ENCODE peak calls at places on chromosome 17, in nine cellular contexts. S is gastrocnemius medialis, U is thoracic aorta, V is endodermal cell, C is fibroblast of villous mesenchyme, I is GM23338, T is kidney, W is MCF 10A, Q is fibroblast of lung. R is an unnamed sample.

GRCh38 chr17:50785942-50786570 is 18.7 kb upstream of the ANKRD40CL start:
- DNase-seq in S (no peak), W (peak), V (no peak), C (peak), T (no peak), I (no peak), Q (peak), U (no peak), R (no peak)

GRCh38 chr17:5672141-5672540 is 87.8 kb upstream of the NLRP1 start:
- DNase-seq in W (no peak), S (no peak), V (peak), T (no peak), I (no peak), U (no peak), Q (no peak), C (no peak), R (no peak)

GRCh38 chr17:20313306-20313705 is 154.0 kb downstream of the LGALS9B start:
- DNase-seq in I (no peak), Q (no peak), U (no peak), V (no peak), W (no peak), C (no peak), T (no peak), S (no peak), R (no peak)

GRCh38 chr17:28982191-28982793 is 23.5 kb downstream of the SEZ6 start:
- DNase-seq in C (peak), Q (no peak), V (no peak), I (no peak), T (no peak), W (no peak), U (no peak), S (no peak), R (no peak)

GRCh38 chr17:29042679-29043538 is at the start of gene PIPOX:
- DNase-seq in C (peak), S (no peak), V (peak), T (no peak), Q (peak), I (peak), W (peak), U (no peak), R (no peak)

GRCh38 chr17:65604070-65604469 is 42.6 kb upstream of the AXIN2 start:
- DNase-seq in W (no peak), V (no peak), S (no peak), C (no peak), Q (no peak), T (no peak), U (no peak), I (no peak), R (no peak)

GRCh38 chr17:29177871-29178749 is 2.1 kb downstream of the MYO18A start:
- DNase-seq in T (peak), U (no peak), I (peak), Q (no peak), C (no peak), S (no peak), W (peak), V (peak), R (no peak)

GRCh38 chr17:64492481-64493109 is 4.3 kb downstream of the POLG2 start:
- DNase-seq in U (no peak), W (peak), V (no peak), S (no peak), C (peak), T (no peak), I (peak), Q (peak), R (no peak)

GRCh38 chr17:15007001-15007400 is 258.1 kb downstream of the PMP22 start:
- DNase-seq in S (no peak), C (no peak), T (no peak), V (no peak), I (no peak), U (no peak), Q (no peak), W (no peak), R (no peak)

GRCh38 chr17:79713391-79713790 is 17.4 kb upstream of the ENPP7 start:
- DNase-seq in U (no peak), I (no peak), V (no peak), Q (no peak), W (no peak), S (no peak), C (no peak), T (no peak), R (no peak)

GRCh38 chr17:78322858-78323455 is 36.9 kb downstream of the SOCS3 start:
- DNase-seq in U (no peak), V (no peak), T (peak), C (peak), S (no peak), Q (no peak), W (no peak), I (no peak), R (no peak)

GRCh38 chr17:27651411-27652345 is 20.7 kb downstream of the LGALS9 start:
- DNase-seq in I (peak), T (peak), Q (peak), U (no peak), V (peak), C (peak), W (peak), S (no peak), R (no peak)

GRCh38 chr17:7355053-7355452 is at the start of gene TMEM95:
- DNase-seq in C (no peak), V (no peak), U (no peak), T (peak), S (no peak), W (no peak), Q (peak), I (no peak), R (no peak)

GRCh38 chr17:56798916-56799315 is 34.8 kb downstream of the C17orf67 start:
- DNase-seq in C (peak), Q (no peak), I (peak), S (no peak), V (peak), T (no peak), W (peak), U (no peak), R (no peak)

GRCh38 chr17:50451943-50452626 is 16.6 kb downstream of the CHAD start:
- DNase-seq in I (no peak), T (no peak), W (no peak), S (no peak), C (no peak), V (peak), Q (no peak), U (no peak), R (no peak)

GRCh38 chr17:22506861-22507260 is 814.5 kb downstream of the KCNJ18 start:
- DNase-seq in C (no peak), W (no peak), V (no peak), I (no peak), U (no peak), Q (no peak), S (no peak), T (no peak), R (no peak)

GRCh38 chr17:8991514-8992285 is 26.2 kb upstream of the PIK3R5 start:
- DNase-seq in W (peak), T (no peak), Q (peak), S (no peak), C (peak), U (no peak), V (peak), I (peak), R (no peak)

GRCh38 chr17:82202981-82203380 is 9.7 kb downstream of the CCDC57 start:
- DNase-seq in W (no peak), Q (no peak), T (no peak), I (no peak), V (no peak), C (no peak), U (no peak), S (no peak), R (no peak)

GRCh38 chr17:50532452-50533024 is at the start of gene EPN3:
- DNase-seq in S (no peak), C (no peak), V (peak), T (peak), Q (no peak), W (no peak), I (peak), U (no peak), R (no peak)

GRCh38 chr17:36899250-36900129 is 37.8 kb upstream of the LHX1 start:
- DNase-seq in T (no peak), W (no peak), S (no peak), U (no peak), V (peak), C (no peak), I (peak), Q (no peak), R (no peak)

GRCh38 chr17:46167826-46168569 is 25.2 kb downstream of the KANSL1 start:
- DNase-seq in I (no peak), C (peak), V (no peak), S (no peak), Q (peak), U (no peak), T (peak), W (peak), R (no peak)

GRCh38 chr17:44842748-44843147 is 4.9 kb upstream of the HIGD1B start:
- DNase-seq in Q (no peak), S (no peak), I (peak), U (no peak), T (no peak), W (no peak), V (peak), C (no peak), R (peak)

GRCh38 chr17:55774834-55775233 is 24.0 kb downstream of the PCTP start:
- DNase-seq in V (peak), Q (no peak), I (no peak), T (no peak), C (no peak), S (no peak), U (no peak), W (no peak), R (no peak)

GRCh38 chr17:33657181-33657580 is 364.1 kb upstream of the ASIC2 start:
- DNase-seq in I (no peak), W (no peak), U (no peak), T (no peak), C (no peak), Q (no peak), V (peak), S (no peak), R (no peak)

GRCh38 chr17:60640503-60640902 is 37.1 kb upstream of the BCAS3 start:
- DNase-seq in Q (peak), T (no peak), I (peak), V (no peak), U (no peak), C (peak), W (peak), S (no peak), R (no peak)
- TF ChIP-seq CTCF in Q (peak), T (no peak), I (peak), V (peak), U (peak), C (peak), W (peak), S (no peak), R (peak)

DNA sequence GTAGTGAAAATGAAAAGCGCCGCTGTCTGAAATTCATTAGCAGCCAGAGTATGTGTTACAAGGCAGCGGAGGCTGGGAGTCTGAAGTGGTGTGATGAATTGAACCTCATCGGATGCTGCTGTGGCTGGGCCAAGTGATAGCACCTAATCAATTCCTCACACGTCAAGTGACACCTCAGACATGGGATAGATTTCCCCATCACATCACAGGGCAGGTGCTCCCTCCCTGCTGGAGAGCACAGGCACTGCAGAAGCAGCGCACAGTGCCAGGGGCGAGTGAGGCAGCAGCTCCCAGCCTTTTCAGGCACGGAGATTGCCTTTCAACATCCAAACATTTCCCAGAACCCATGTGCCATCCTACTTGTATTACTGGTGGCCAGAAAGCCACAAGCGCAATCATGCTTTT is 32.2 kb downstream of the DRC3 start:
- DNase-seq in S (peak), C (no peak), I (peak), Q (no peak), U (no peak), W (no peak), V (peak), T (no peak), R (no peak)
- TF ChIP-seq CTCF in S (peak), C (peak), I (peak), Q (no peak), U (peak), W (peak), V (peak), T (no peak), R (peak)

DNA sequence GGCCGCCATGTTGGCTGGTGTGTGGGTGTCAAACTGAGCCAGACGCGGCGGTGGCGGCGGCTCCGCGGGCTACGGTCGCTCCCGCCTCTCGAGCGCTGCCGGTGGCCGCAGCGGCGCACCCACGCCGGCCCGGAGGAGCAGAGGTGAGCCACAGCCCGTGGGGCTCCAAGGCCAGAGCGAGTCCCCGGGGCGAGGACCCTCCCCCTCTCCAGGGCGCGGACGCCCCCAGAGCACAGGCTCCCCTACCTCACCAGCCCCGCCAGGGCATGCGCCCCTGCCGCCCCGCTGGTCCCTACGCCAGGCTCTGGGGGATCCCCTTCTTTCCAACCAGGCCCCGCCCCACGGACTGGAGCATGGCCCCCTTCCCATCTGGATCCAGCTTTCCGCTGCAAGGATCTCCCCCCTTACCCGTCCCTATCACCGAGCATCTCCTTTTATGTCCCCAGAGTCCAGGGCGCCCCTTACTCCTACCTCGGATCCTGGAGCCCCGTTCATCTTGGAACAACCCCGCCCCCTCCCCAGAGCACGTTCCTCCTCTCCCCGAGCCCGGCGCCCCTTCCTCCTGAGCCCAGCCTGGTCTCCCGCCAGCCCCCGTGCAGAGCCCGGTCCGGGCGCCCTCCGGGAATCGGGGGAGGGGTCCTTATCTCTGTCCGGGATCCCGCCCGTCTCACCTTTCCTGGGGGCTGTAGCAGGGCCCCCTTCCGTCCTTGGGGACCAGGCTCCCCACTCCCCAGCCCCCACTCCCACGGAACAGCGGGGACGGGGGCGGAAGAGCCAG is 412 bp downstream of the EPN2 start:
- DNase-seq in I (peak), U (no peak), S (no peak), Q (no peak), W (no peak), V (peak), T (peak), C (no peak), R (no peak)
- TF ChIP-seq CTCF in I (no peak), U (peak), S (peak), Q (no peak), W (no peak), V (peak), T (peak), C (peak), R (peak)

DNA sequence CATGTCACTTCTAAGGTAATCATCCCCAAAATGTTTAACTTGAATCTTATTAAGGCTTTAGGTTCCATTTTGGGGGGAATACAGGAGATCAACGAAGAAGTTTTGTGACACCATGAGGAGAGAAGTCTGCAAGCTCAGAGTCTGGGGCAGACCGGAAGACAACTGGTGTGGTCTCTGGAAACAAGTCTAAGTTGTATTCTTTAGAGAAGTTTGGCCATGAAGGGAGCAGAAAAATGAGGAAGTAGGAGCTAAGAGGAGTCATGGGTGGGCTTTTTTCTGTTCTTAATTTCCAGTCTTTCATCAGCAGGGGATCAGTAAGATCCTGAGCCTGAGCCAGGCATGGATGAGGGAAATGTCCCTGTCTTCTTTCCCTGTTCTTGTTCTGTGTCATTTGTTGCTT is 35.8 kb upstream of the NF1 start:
- DNase-seq in U (no peak), Q (no peak), T (no peak), W (no peak), I (no peak), C (no peak), S (no peak), V (no peak), R (no peak)
- TF ChIP-seq CTCF in U (no peak), Q (no peak), T (no peak), W (no peak), I (no peak), C (no peak), S (no peak), V (no peak), R (no peak)

DNA sequence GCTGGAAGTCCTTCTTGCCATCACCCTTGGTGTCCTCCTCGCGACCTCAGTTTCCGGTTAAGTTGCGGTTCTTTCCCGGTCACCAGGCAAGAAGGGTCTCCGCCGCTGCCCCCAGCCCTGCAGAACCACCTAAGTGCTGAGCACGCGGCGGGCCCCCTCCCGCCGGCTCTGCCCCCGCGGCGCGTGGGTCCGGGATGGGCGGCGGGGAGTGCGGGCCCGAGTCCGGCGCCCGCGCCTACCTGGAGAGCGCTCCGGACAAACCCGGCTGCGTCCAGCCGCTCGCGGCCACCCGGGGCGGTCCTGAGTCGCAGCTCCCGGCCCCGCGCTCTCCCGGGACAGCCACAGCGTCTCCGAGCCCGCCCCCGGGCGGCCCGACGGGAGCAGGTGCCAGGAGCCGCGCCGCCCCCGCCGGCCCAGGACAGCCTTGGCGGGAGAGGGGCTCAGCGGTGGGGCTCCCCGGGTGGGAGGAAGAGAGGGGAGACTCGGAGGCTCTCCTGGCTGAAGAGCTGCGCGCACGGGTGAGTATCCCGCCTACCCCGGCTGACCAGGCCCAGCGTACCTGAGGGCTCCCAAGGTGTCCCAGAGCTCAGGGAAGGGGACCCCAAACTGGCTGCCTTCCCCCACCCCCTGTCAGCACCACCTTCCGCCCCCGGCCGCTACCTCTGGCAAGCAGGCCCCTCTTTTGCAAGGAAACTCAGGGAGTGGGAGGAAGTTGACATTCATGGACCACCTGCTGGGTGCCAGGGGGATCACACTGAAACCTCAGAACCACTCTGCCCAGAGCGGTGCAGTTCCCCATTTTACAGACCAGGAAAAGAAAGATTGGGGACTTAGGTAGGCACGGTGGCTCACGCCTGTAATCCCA is 22.2 kb upstream of the C17orf113 start:
- DNase-seq in V (peak), T (no peak), I (peak), W (no peak), C (no peak), U (no peak), Q (no peak), S (no peak), R (no peak)
- TF ChIP-seq CTCF in V (peak), T (no peak), I (no peak), W (no peak), C (no peak), U (no peak), Q (no peak), S (no peak), R (peak)

DNA sequence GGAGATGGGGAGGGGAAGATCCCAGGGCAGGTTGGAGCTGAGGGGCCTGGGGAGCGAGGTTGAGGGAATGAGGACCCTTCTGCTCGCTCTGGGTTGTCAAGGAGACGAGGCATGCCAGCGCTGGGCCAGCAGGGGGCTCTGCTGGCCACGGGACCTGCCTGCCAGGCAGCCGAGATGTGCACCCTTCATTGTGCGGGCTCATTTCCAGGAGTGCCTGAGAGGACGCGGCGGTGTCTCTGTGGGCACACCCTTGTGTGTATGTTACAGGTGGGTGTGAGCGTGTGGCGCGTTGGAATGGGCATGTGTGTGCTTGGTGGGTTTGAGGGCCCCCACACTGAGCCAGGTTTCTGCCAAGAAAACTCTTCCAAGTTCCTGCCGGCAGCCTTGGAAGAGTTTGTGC is 15.9 kb downstream of the ARHGAP23 start:
- DNase-seq in T (peak), C (peak), I (peak), V (peak), U (no peak), S (peak), W (peak), Q (peak), R (no peak)
- TF ChIP-seq CTCF in T (peak), C (peak), I (peak), V (peak), U (peak), S (peak), W (peak), Q (peak), R (peak)